ENCODE peak calls at places on chromosomes 11 and 22, in five cellular contexts. A, M, L, D and S are unnamed samples.

GRCh38 chr11:12287009-12287373 is 90.4 kb upstream of the PARVA start:
- DNase-seq in D (peak; percentile 77), L (no peak), M (peak; percentile 87), A (no peak), S (peak; percentile 87)

GRCh38 chr11:73186294-73186850 is 31.7 kb upstream of the P2RY2 start:
- DNase-seq in L (no peak), A (no peak), M (peak; percentile 79), D (no peak), S (peak; percentile 32)

GRCh38 chr22:45568213-45568612 is 65.5 kb downstream of the FBLN1 start:
- DNase-seq in L (no peak), M (no peak), A (no peak), D (no peak), S (no peak)

GRCh38 chr11:78039919-78040671 is 17.0 kb upstream of the KCTD14 start:
- DNase-seq in M (peak; percentile 86), A (no peak), D (peak; percentile 67), L (peak; percentile 84), S (peak; percentile 81)

GRCh38 chr22:50738649-50739227 is 734 bp downstream of the ACR start:
- DNase-seq in D (no peak), L (no peak), M (no peak), A (no peak), S (no peak)

GRCh38 chr11:4187055-4187988 is 92.7 kb downstream of the RRM1 start:
- DNase-seq in L (peak; percentile 97), D (peak; percentile 79), M (peak; percentile 96), A (peak; percentile 83), S (peak; percentile 97)

GRCh38 chr22:45154383-45154782 is 9.3 kb upstream of the NUP50 start:
- DNase-seq in M (no peak), A (no peak), D (no peak), L (no peak), S (no peak)

GRCh38 chr11:73040046-73040445 is 102.1 kb downstream of the FCHSD2 start:
- DNase-seq in D (no peak), L (no peak), A (no peak), M (no peak), S (no peak)

GRCh38 chr22:44405661-44406060 is 92.4 kb downstream of the RTL6 start:
- DNase-seq in A (no peak), M (no peak), L (no peak), D (no peak), S (peak; percentile 37)

GRCh38 chr11:19853016-19853415 is 140.4 kb downstream of the NAV2 start:
- DNase-seq in D (no peak), L (no peak), M (no peak), A (no peak), S (no peak)

GRCh38 chr11:107682182-107682971 is 29.5 kb downstream of the SLN start:
- DNase-seq in M (no peak), D (no peak), L (no peak), A (no peak), S (no peak)

GRCh38 chr11:625636-626319 is 1.0 kb upstream of the CDHR5 start:
- DNase-seq in A (no peak), L (no peak), M (no peak), D (no peak), S (peak; percentile 65)

GRCh38 chr11:44207292-44207691 is 102.6 kb downstream of the ALX4 start:
- DNase-seq in L (no peak), M (no peak), A (no peak), D (no peak), S (no peak)

GRCh38 chr11:73171762-73172161 is 29.6 kb upstream of the FCHSD2 start:
- DNase-seq in A (no peak), D (no peak), M (no peak), L (no peak), S (peak; percentile 6)

GRCh38 chr11:78905756-78906155 is 331.1 kb upstream of the NARS2 start:
- DNase-seq in A (no peak), D (no peak), M (no peak), L (no peak), S (no peak)

GRCh38 chr22:17258015-17258827 is 39.0 kb upstream of the ADA2 start:
- DNase-seq in A (peak; percentile 24), L (peak; percentile 69), M (no peak), D (peak; percentile 78), S (peak; percentile 83)

GRCh38 chr11:123306531-123306930 is 111.5 kb upstream of the CLMP start:
- DNase-seq in M (no peak), L (no peak), A (no peak), D (no peak), S (no peak)

GRCh38 chr11:120137611-120138521 is at the start of gene TRIM29:
- DNase-seq in M (peak; percentile 59), D (peak; percentile 87), L (peak; percentile 56), A (no peak), S (peak; percentile 48)

GRCh38 chr22:31104869-31105268 is 2.5 kb downstream of the SELENOM start:
- DNase-seq in A (no peak), L (peak; percentile 72), D (no peak), M (peak; percentile 70), S (peak; percentile 83)

GRCh38 chr11:27635567-27636037 is 64.7 kb downstream of the BDNF start:
- DNase-seq in L (no peak), D (no peak), A (no peak), M (no peak), S (no peak)

GRCh38 chr11:70466154-70466553 is 67.8 kb downstream of the CTTN start:
- DNase-seq in M (no peak), L (no peak), A (no peak), D (no peak), S (no peak)

GRCh38 chr22:23826510-23827350 is 12.1 kb downstream of the DERL3 start:
- DNase-seq in D (no peak), M (no peak), A (no peak), L (no peak), S (peak; percentile 50)